ENCODE peak calls at places on chromosome 22, in ten cellular contexts. One of them, this sample, is unnamed. For H3K4me1, the result is how much of the 10 kb centered on the place peaks cover.

GRCh38 chr22:28514314-28514713 is 165.3 kb downstream of the TTC28 start:
- DNase-seq in kidney: no peak
- DNase-seq in colonic mucosa: no peak
- DNase-seq in adipocyte: peak
- DNase-seq in Peyer's patch: no peak
- DNase-seq in heart left ventricle: no peak
- DNase-seq in iPS DF 6.9: no peak
- DNase-seq in adrenal gland: no peak
- DNase-seq in breast epithelium: no peak
- DNase-seq in gastrocnemius medialis: no peak
- DNase-seq in this sample: peak

GRCh38 chr22:23215294-23216204 is 35.2 kb downstream of the BCR start:
- DNase-seq in kidney: peak
- DNase-seq in colonic mucosa: no peak
- DNase-seq in adipocyte: peak
- DNase-seq in Peyer's patch: peak
- DNase-seq in heart left ventricle: no peak
- DNase-seq in iPS DF 6.9: no peak
- DNase-seq in adrenal gland: no peak
- DNase-seq in breast epithelium: no peak
- DNase-seq in gastrocnemius medialis: no peak
- DNase-seq in this sample: peak

GRCh38 chr22:41001722-41002122 is 50.5 kb downstream of the RBX1 start:
- DNase-seq in kidney: no peak
- DNase-seq in colonic mucosa: no peak
- DNase-seq in adipocyte: peak
- DNase-seq in Peyer's patch: no peak
- DNase-seq in heart left ventricle: no peak
- DNase-seq in iPS DF 6.9: no peak
- DNase-seq in adrenal gland: no peak
- DNase-seq in breast epithelium: no peak
- DNase-seq in gastrocnemius medialis: no peak
- DNase-seq in this sample: no peak

GRCh38 chr22:34620832-34621231 is 445.1 kb upstream of the ISX start:
- DNase-seq in kidney: no peak
- DNase-seq in colonic mucosa: no peak
- DNase-seq in adipocyte: no peak
- DNase-seq in Peyer's patch: no peak
- DNase-seq in heart left ventricle: no peak
- DNase-seq in iPS DF 6.9: no peak
- DNase-seq in adrenal gland: no peak
- DNase-seq in breast epithelium: no peak
- DNase-seq in gastrocnemius medialis: no peak
- DNase-seq in this sample: no peak

GRCh38 chr22:49052023-49052538 is 775.6 kb downstream of the BRD1 start:
- DNase-seq in kidney: peak
- DNase-seq in colonic mucosa: peak
- DNase-seq in adipocyte: no peak
- DNase-seq in Peyer's patch: no peak
- DNase-seq in heart left ventricle: no peak
- DNase-seq in iPS DF 6.9: no peak
- DNase-seq in adrenal gland: peak
- DNase-seq in breast epithelium: no peak
- DNase-seq in gastrocnemius medialis: no peak
- DNase-seq in this sample: peak

GRCh38 chr22:49716441-49716840 is 111.2 kb downstream of the BRD1 start:
- DNase-seq in kidney: no peak
- DNase-seq in colonic mucosa: no peak
- DNase-seq in adipocyte: no peak
- DNase-seq in Peyer's patch: no peak
- DNase-seq in heart left ventricle: no peak
- DNase-seq in iPS DF 6.9: no peak
- DNase-seq in adrenal gland: no peak
- DNase-seq in breast epithelium: no peak
- DNase-seq in gastrocnemius medialis: no peak
- DNase-seq in this sample: no peak

GRCh38 chr22:40597541-40598453 is 38.7 kb downstream of the MRTFA start:
- DNase-seq in kidney: no peak
- DNase-seq in colonic mucosa: no peak
- DNase-seq in adipocyte: peak
- DNase-seq in Peyer's patch: no peak
- DNase-seq in heart left ventricle: no peak
- DNase-seq in iPS DF 6.9: no peak
- DNase-seq in adrenal gland: no peak
- DNase-seq in breast epithelium: no peak
- DNase-seq in gastrocnemius medialis: no peak
- DNase-seq in this sample: no peak

GRCh38 chr22:50304528-50305392 is 2.7 kb downstream of the PLXNB2 start:
- DNase-seq in kidney: no peak
- DNase-seq in colonic mucosa: peak
- DNase-seq in adipocyte: peak
- DNase-seq in Peyer's patch: peak
- DNase-seq in heart left ventricle: peak
- DNase-seq in iPS DF 6.9: no peak
- DNase-seq in adrenal gland: no peak
- DNase-seq in breast epithelium: peak
- DNase-seq in gastrocnemius medialis: peak
- DNase-seq in this sample: no peak

GRCh38 chr22:48104786-48105185 is 1342.3 kb downstream of the TBC1D22A start:
- DNase-seq in kidney: no peak
- DNase-seq in colonic mucosa: no peak
- DNase-seq in adipocyte: no peak
- DNase-seq in Peyer's patch: no peak
- DNase-seq in heart left ventricle: no peak
- DNase-seq in iPS DF 6.9: no peak
- DNase-seq in adrenal gland: no peak
- DNase-seq in breast epithelium: no peak
- DNase-seq in gastrocnemius medialis: no peak
- DNase-seq in this sample: no peak

GRCh38 chr22:38246046-38246658 is 26.7 kb downstream of the TMEM184B start:
- DNase-seq in kidney: no peak
- DNase-seq in colonic mucosa: no peak
- DNase-seq in adipocyte: no peak
- DNase-seq in Peyer's patch: no peak
- DNase-seq in heart left ventricle: no peak
- DNase-seq in iPS DF 6.9: no peak
- DNase-seq in adrenal gland: no peak
- DNase-seq in breast epithelium: no peak
- DNase-seq in gastrocnemius medialis: no peak
- DNase-seq in this sample: no peak

GRCh38 chr22:22787805-22788459 is 99.7 kb upstream of the IGLL5 start:
- DNase-seq in kidney: peak
- DNase-seq in colonic mucosa: peak
- DNase-seq in adipocyte: peak
- DNase-seq in Peyer's patch: peak
- DNase-seq in heart left ventricle: peak
- DNase-seq in iPS DF 6.9: peak
- DNase-seq in adrenal gland: peak
- DNase-seq in breast epithelium: no peak
- DNase-seq in gastrocnemius medialis: no peak
- DNase-seq in this sample: peak

GRCh38 chr22:50695421-50696250 is 23.0 kb downstream of the SHANK3 start:
- DNase-seq in kidney: peak
- DNase-seq in colonic mucosa: no peak
- DNase-seq in adipocyte: no peak
- DNase-seq in Peyer's patch: peak
- DNase-seq in heart left ventricle: no peak
- DNase-seq in iPS DF 6.9: no peak
- DNase-seq in adrenal gland: no peak
- DNase-seq in breast epithelium: peak
- DNase-seq in gastrocnemius medialis: no peak
- DNase-seq in this sample: no peak

GRCh38 chr22:17972385-17973181 is 51.8 kb downstream of the MICAL3 start:
- DNase-seq in kidney: no peak
- DNase-seq in colonic mucosa: no peak
- DNase-seq in adipocyte: peak
- DNase-seq in Peyer's patch: no peak
- DNase-seq in heart left ventricle: no peak
- DNase-seq in iPS DF 6.9: no peak
- DNase-seq in adrenal gland: peak
- DNase-seq in breast epithelium: peak
- DNase-seq in gastrocnemius medialis: peak
- DNase-seq in this sample: no peak
- H3K4me3 ChIP-seq in kidney: peak
- H3K4me3 ChIP-seq in colonic mucosa: no peak
- H3K4me3 ChIP-seq in adipocyte: peak
- H3K4me3 ChIP-seq in Peyer's patch: no peak
- H3K4me3 ChIP-seq in heart left ventricle: no peak
- H3K4me3 ChIP-seq in iPS DF 6.9: no peak
- H3K4me3 ChIP-seq in adrenal gland: no peak
- H3K4me3 ChIP-seq in breast epithelium: no peak
- H3K4me3 ChIP-seq in gastrocnemius medialis: no peak
- H3K4me3 ChIP-seq in this sample: no peak

GRCh38 chr22:31286360-31287255 is 5.7 kb downstream of the PIK3IP1 start:
- DNase-seq in kidney: no peak
- DNase-seq in colonic mucosa: peak
- DNase-seq in adipocyte: no peak
- DNase-seq in Peyer's patch: no peak
- DNase-seq in heart left ventricle: no peak
- DNase-seq in iPS DF 6.9: no peak
- DNase-seq in adrenal gland: no peak
- DNase-seq in breast epithelium: no peak
- DNase-seq in gastrocnemius medialis: no peak
- DNase-seq in this sample: peak
- H3K4me1 ChIP-seq in kidney: under half
- H3K4me1 ChIP-seq in colonic mucosa: under half
- H3K4me1 ChIP-seq in adipocyte: under half
- H3K4me1 ChIP-seq in Peyer's patch: under half
- H3K4me1 ChIP-seq in heart left ventricle: under half
- H3K4me1 ChIP-seq in iPS DF 6.9: under half
- H3K4me1 ChIP-seq in adrenal gland: under half
- H3K4me1 ChIP-seq in breast epithelium: under half
- H3K4me1 ChIP-seq in gastrocnemius medialis: under half
- H3K4me1 ChIP-seq in this sample: under half

DNA sequence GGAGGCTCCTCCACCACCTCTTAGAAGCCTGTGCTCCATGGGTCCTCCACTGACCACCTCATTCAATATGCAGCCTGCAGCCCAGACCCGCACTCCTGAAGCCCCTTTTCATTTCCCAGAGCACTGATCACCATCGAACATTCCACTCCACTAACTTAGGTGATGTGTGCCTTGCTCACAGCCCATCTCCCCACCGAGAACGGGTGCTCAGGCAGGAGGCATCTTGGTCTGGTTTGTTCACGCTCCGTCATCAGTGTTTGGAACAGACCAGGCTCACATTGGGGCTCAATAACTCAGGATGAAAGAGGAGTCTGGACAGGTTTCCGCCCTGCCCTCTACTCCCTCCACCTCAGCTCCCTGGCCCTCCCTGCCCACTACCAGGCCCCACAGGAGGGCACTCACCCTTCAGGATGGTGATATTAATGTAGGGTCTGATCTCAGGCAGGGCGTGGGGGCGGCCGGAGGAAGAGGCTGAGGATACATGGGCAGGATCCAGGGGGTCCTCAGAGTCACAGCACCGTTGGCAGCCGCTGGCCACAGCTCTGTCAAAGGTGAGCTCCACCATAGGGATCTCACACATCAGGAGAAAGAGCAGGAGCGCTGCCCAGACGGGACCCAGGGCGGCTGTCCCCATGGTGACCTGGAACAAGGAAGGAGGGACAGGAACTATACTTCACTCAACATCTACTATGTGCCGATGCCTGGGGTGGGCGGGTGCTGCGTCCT is 3.1 kb downstream of the C1QTNF6 start:
- DNase-seq in kidney: peak
- DNase-seq in colonic mucosa: no peak
- DNase-seq in adipocyte: no peak
- DNase-seq in Peyer's patch: peak
- DNase-seq in heart left ventricle: no peak
- DNase-seq in iPS DF 6.9: no peak
- DNase-seq in adrenal gland: no peak
- DNase-seq in breast epithelium: no peak
- DNase-seq in gastrocnemius medialis: no peak
- DNase-seq in this sample: no peak
- H3K4me3 ChIP-seq in kidney: no peak
- H3K4me3 ChIP-seq in colonic mucosa: no peak
- H3K4me3 ChIP-seq in adipocyte: no peak
- H3K4me3 ChIP-seq in Peyer's patch: no peak
- H3K4me3 ChIP-seq in heart left ventricle: no peak
- H3K4me3 ChIP-seq in iPS DF 6.9: no peak
- H3K4me3 ChIP-seq in adrenal gland: no peak
- H3K4me3 ChIP-seq in breast epithelium: no peak
- H3K4me3 ChIP-seq in gastrocnemius medialis: no peak
- H3K4me3 ChIP-seq in this sample: no peak

GRCh38 chr22:42688914-42689275 is 31.8 kb downstream of the A4GALT start:
- DNase-seq in kidney: peak
- DNase-seq in colonic mucosa: no peak
- DNase-seq in adipocyte: no peak
- DNase-seq in Peyer's patch: no peak
- DNase-seq in heart left ventricle: no peak
- DNase-seq in iPS DF 6.9: no peak
- DNase-seq in adrenal gland: no peak
- DNase-seq in breast epithelium: no peak
- DNase-seq in gastrocnemius medialis: no peak
- DNase-seq in this sample: no peak

GRCh38 chr22:42685941-42686666 is 34.6 kb downstream of the A4GALT start:
- DNase-seq in kidney: peak
- DNase-seq in colonic mucosa: peak
- DNase-seq in adipocyte: peak
- DNase-seq in Peyer's patch: no peak
- DNase-seq in heart left ventricle: peak
- DNase-seq in iPS DF 6.9: no peak
- DNase-seq in adrenal gland: no peak
- DNase-seq in breast epithelium: no peak
- DNase-seq in gastrocnemius medialis: peak
- DNase-seq in this sample: peak

GRCh38 chr22:42691440-42691839 is 29.2 kb downstream of the A4GALT start:
- DNase-seq in kidney: peak
- DNase-seq in colonic mucosa: no peak
- DNase-seq in adipocyte: no peak
- DNase-seq in Peyer's patch: no peak
- DNase-seq in heart left ventricle: no peak
- DNase-seq in iPS DF 6.9: no peak
- DNase-seq in adrenal gland: no peak
- DNase-seq in breast epithelium: no peak
- DNase-seq in gastrocnemius medialis: no peak
- DNase-seq in this sample: no peak

GRCh38 chr22:42686756-42687491 is 33.7 kb downstream of the A4GALT start:
- DNase-seq in kidney: peak
- DNase-seq in colonic mucosa: no peak
- DNase-seq in adipocyte: no peak
- DNase-seq in Peyer's patch: no peak
- DNase-seq in heart left ventricle: no peak
- DNase-seq in iPS DF 6.9: no peak
- DNase-seq in adrenal gland: no peak
- DNase-seq in breast epithelium: no peak
- DNase-seq in gastrocnemius medialis: no peak
- DNase-seq in this sample: no peak

DNA sequence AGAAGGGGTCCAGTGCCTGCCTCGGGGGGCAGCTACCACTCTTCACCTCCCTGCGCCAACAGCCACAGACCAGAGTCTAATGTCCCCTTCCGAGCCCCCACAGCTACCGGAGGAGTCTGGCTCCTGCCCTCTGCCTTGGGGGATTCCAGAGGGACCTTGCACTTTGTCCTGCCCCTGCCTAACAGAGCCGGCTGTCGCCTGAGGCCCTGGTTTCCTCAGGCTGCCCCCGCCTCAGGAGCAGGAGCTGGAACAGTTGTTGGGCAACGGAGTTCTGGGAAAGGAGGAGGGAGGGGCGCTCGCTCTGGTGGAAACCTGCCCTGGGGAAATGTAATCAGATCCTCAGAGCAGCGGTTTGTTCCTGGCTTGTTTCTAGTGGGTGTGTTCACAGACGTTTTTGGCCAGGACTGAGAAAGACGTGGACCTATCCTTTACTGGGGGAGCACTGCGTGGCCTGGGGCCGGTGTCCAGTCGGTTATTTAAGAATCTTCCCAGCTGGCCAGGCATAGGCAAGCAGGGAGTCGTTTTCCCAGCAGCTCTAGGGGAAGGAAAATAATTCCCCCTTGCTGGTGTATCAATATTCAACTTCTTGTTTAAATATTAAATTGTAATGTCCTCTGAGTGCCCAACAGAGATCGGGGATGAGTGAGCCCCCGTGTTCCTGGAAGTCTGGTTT is 32.3 kb downstream of the A4GALT start:
- DNase-seq in kidney: peak
- DNase-seq in colonic mucosa: peak
- DNase-seq in adipocyte: peak
- DNase-seq in Peyer's patch: no peak
- DNase-seq in heart left ventricle: peak
- DNase-seq in iPS DF 6.9: peak
- DNase-seq in adrenal gland: peak
- DNase-seq in breast epithelium: peak
- DNase-seq in gastrocnemius medialis: peak
- DNase-seq in this sample: peak
- H3K4me1 ChIP-seq in kidney: under half
- H3K4me1 ChIP-seq in colonic mucosa: under half
- H3K4me1 ChIP-seq in adipocyte: half or more
- H3K4me1 ChIP-seq in Peyer's patch: under half
- H3K4me1 ChIP-seq in heart left ventricle: half or more
- H3K4me1 ChIP-seq in iPS DF 6.9: under half
- H3K4me1 ChIP-seq in adrenal gland: under half
- H3K4me1 ChIP-seq in breast epithelium: under half
- H3K4me1 ChIP-seq in gastrocnemius medialis: half or more
- H3K4me1 ChIP-seq in this sample: half or more